ENCODE peak calls at places on chromosome 1, in seven cellular contexts. V, Q, M, H, A, C and E are unnamed samples.
A peak's percentile ranks its signal among the peaks of the same experiment; 100 is the strongest.

GRCh38 chr1:202588644-202589189 is 121.5 kb downstream of the SYT2 start:
- DNase-seq in H (no peak), Q (no peak), A (no peak), V (no peak), C (no peak), M (no peak), E (no peak)

GRCh38 chr1:32753532-32754281 is 51.1 kb upstream of the SYNC start:
- DNase-seq in V (peak; percentile 67), A (peak; percentile 73), Q (peak; percentile 78), M (peak; percentile 93), H (peak; percentile 68), C (peak; percentile 81), E (peak; percentile 70)

GRCh38 chr1:45802343-45803298 is 791 bp upstream of the MAST2 start:
- DNase-seq in M (peak; percentile 69), C (peak; percentile 55), Q (peak; percentile 58), V (peak; percentile 66), A (no peak), H (no peak), E (peak; percentile 73)

GRCh38 chr1:227315500-227316346 is 2.6 kb downstream of the CDC42BPA start:
- DNase-seq in A (no peak), C (no peak), Q (peak; percentile 92), V (no peak), H (no peak), M (no peak), E (peak; percentile 71)

GRCh38 chr1:43531453-43531905 is 796 bp downstream of the PTPRF start:
- DNase-seq in M (peak; percentile 64), V (no peak), Q (peak; percentile 61), C (no peak), H (no peak), A (no peak), E (peak; percentile 7)

GRCh38 chr1:109089242-109090015 is 1.1 kb upstream of the TMEM167B start:
- DNase-seq in H (no peak), M (peak; percentile 51), V (peak; percentile 86), Q (peak; percentile 91), A (peak; percentile 49), C (peak; percentile 85), E (peak; percentile 69)

GRCh38 chr1:228004887-228005462 is 1.8 kb upstream of the WNT3A start:
- DNase-seq in H (no peak), C (no peak), M (no peak), Q (no peak), A (no peak), V (no peak), E (no peak)

GRCh38 chr1:18787825-18788385 is 71.6 kb downstream of the TAS1R2 start:
- DNase-seq in A (no peak), V (no peak), Q (no peak), H (no peak), M (no peak), C (no peak), E (no peak)

GRCh38 chr1:229784834-229785233 is 158.8 kb downstream of the URB2 start:
- DNase-seq in Q (peak; percentile 76), V (no peak), H (no peak), M (no peak), A (no peak), C (no peak), E (no peak)

GRCh38 chr1:28812669-28813468 is 899 bp downstream of the OPRD1 start:
- DNase-seq in Q (no peak), M (no peak), C (peak; percentile 71), A (no peak), V (peak; percentile 93), H (no peak), E (peak; percentile 47)